ENCODE peak calls at places on chromosome 3, in seven cellular contexts. Y is Karpas-422, Q is heart left ventricle, D is GM23338, P is cardiac muscle cell, C is adipocyte, K is GM23248. O is an unnamed sample.

GRCh38 chr3:182182531-182182968 is 470.8 kb downstream of the SOX2 start:
- DNase-seq in Y (no peak), Q (no peak), D (no peak), P (no peak), C (no peak), K (no peak), O (no peak)

GRCh38 chr3:171404376-171404982 is 55.7 kb downstream of the TNIK start:
- DNase-seq in Y (no peak), Q (no peak), D (no peak), P (peak; percentile 42), C (peak; percentile 13), K (no peak), O (no peak)

GRCh38 chr3:99172736-99173657 is 271.5 kb upstream of the DCBLD2 start:
- DNase-seq in Y (peak; percentile 83), Q (peak; percentile 23), D (peak; percentile 84), P (peak; percentile 89), C (peak; percentile 84), K (peak; percentile 79), O (peak; percentile 80)

GRCh38 chr3:171783086-171783485 is 27.2 kb downstream of the PLD1 start:
- DNase-seq in Y (no peak), Q (no peak), D (no peak), P (peak; percentile 41), C (no peak), K (peak; percentile 51), O (no peak)

GRCh38 chr3:133276594-133276993 is 123.3 kb upstream of the BFSP2 start:
- DNase-seq in Y (no peak), Q (no peak), D (peak; percentile 60), P (no peak), C (no peak), K (no peak), O (peak; percentile 38)

GRCh38 chr3:144652573-144652972 is 681.0 kb downstream of the DIPK2A start:
- DNase-seq in Y (no peak), Q (no peak), D (no peak), P (peak; percentile 54), C (peak; percentile 96), K (peak; percentile 84), O (no peak)

GRCh38 chr3:86987421-86987715 is 3.6 kb downstream of the VGLL3 start:
- DNase-seq in Y (no peak), Q (no peak), D (no peak), P (no peak), C (no peak), K (peak; percentile 54), O (no peak)

GRCh38 chr3:72520205-72520604 is 328.0 kb downstream of the SHQ1 start:
- DNase-seq in Y (no peak), Q (no peak), D (no peak), P (no peak), C (no peak), K (no peak), O (no peak)

GRCh38 chr3:192449036-192449435 is 278.3 kb downstream of the FGF12 start:
- DNase-seq in Y (peak; percentile 64), Q (no peak), D (peak; percentile 54), P (no peak), C (no peak), K (peak; percentile 16), O (no peak)

GRCh38 chr3:87771338-87772059 is 287.3 kb downstream of the CGGBP1 start:
- DNase-seq in Y (peak; percentile 72), Q (no peak), D (peak; percentile 62), P (peak; percentile 5), C (peak; percentile 34), K (peak; percentile 69), O (peak; percentile 51)

GRCh38 chr3:186511245-186511644 is 32.9 kb downstream of the CRYGS start:
- DNase-seq in Y (no peak), Q (no peak), D (no peak), P (no peak), C (no peak), K (no peak), O (no peak)

GRCh38 chr3:159766563-159767185 is 222.0 kb upstream of the IL12A start:
- DNase-seq in Y (no peak), Q (peak; percentile 24), D (peak; percentile 77), P (peak; percentile 61), C (peak; percentile 62), K (peak; percentile 76), O (no peak)

GRCh38 chr3:184110316-184110725 is 13.5 kb downstream of the HTR3E start:
- DNase-seq in Y (no peak), Q (no peak), D (peak; percentile 38), P (peak; percentile 6), C (peak; percentile 7), K (peak; percentile 39), O (no peak)

GRCh38 chr3:118573922-118574321 is 460.7 kb downstream of the IGSF11 start:
- DNase-seq in Y (no peak), Q (no peak), D (no peak), P (no peak), C (no peak), K (no peak), O (no peak)

GRCh38 chr3:19199131-19199530 is 50.8 kb downstream of the KCNH8 start:
- DNase-seq in Y (no peak), Q (no peak), D (no peak), P (no peak), C (no peak), K (no peak), O (no peak)
- H3K4me3 ChIP-seq in Y (no peak overlapping the region), Q (no peak overlapping the region), D (no peak overlapping the region), P (no peak overlapping the region), C (no peak overlapping the region), K (no peak overlapping the region), O (no peak overlapping the region)

GRCh38 chr3:50171540-50172301 is 16.6 kb downstream of the SEMA3F start:
- DNase-seq in Y (no peak), Q (no peak), D (no peak), P (no peak), C (no peak), K (no peak), O (no peak)

GRCh38 chr3:50169232-50169631 is 14.1 kb downstream of the SEMA3F start:
- DNase-seq in Y (no peak), Q (no peak), D (no peak), P (no peak), C (no peak), K (no peak), O (no peak)

GRCh38 chr3:50168791-50169190 is 13.7 kb downstream of the SEMA3F start:
- DNase-seq in Y (no peak), Q (no peak), D (no peak), P (no peak), C (no peak), K (no peak), O (no peak)

GRCh38 chr3:50169858-50170257 is 14.7 kb downstream of the SEMA3F start:
- DNase-seq in Y (no peak), Q (no peak), D (no peak), P (no peak), C (no peak), K (no peak), O (no peak)

DNA sequence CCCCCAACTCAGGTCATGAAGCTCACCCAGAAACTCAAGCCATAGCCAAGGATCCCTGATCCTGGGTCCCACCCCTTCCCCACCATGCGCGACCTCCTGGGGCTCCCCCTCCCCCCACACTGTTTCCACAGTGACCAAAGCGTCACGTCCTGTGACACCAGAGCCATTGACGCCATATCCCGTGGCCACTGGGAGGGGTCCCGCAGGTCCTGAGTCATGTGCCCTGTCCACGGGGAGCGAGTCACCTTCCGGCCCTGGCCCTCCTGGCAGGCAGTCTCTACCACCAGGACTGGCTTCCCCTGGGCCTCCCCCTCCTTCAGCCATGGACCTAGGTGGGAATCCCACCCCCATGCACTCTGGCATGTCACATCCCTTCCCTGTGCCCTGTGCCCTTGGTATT is 15.6 kb downstream of the SEMA3F start:
- DNase-seq in Y (no peak), Q (peak; percentile 82), D (no peak), P (peak; percentile 80), C (no peak), K (peak; percentile 58), O (no peak)
- H3K4me1 ChIP-seq in Y (peaks cover 3% of the 10 kb centered on the region), Q (peaks cover 72% of the 10 kb centered on the region), D (peaks cover 22% of the 10 kb centered on the region), P (peaks cover 12% of the 10 kb centered on the region), C (peaks cover 14% of the 10 kb centered on the region), K (peaks cover 8% of the 10 kb centered on the region), O (no peaks in the 10 kb centered on the region)

GRCh38 chr3:143035466-143036214 is 34.3 kb downstream of the U2SURP start:
- DNase-seq in Y (no peak), Q (no peak), D (no peak), P (peak; percentile 63), C (peak; percentile 82), K (peak; percentile 69), O (no peak)

GRCh38 chr3:143040264-143040879 is 39.0 kb downstream of the U2SURP start:
- DNase-seq in Y (peak; percentile 63), Q (no peak), D (peak; percentile 41), P (peak; percentile 54), C (peak; percentile 68), K (peak; percentile 64), O (peak; percentile 35)

GRCh38 chr3:143037867-143038266 is 36.5 kb downstream of the U2SURP start:
- DNase-seq in Y (no peak), Q (no peak), D (peak; percentile 16), P (no peak), C (no peak), K (peak; percentile 18), O (no peak)

GRCh38 chr3:143041901-143042300 is 40.5 kb downstream of the U2SURP start:
- DNase-seq in Y (no peak), Q (no peak), D (no peak), P (no peak), C (no peak), K (no peak), O (no peak)

DNA sequence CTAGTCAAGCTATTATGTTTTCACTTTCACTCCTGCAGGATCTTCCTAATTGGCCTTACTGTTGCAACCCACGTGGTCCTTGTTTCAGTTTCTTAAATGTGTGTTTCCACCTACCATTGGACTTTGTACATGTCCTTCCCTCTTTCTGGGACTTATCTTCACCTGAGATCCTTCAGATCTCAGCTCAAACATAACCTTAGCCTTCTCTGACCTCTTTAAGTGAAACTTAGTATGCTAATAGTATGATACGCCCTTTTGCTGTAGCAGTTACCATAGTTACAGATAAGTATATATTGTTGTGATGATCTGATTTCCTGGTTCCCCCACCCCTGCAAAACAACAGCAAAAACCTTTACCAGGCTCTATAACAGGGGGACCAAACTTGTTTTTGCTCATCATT is 35.2 kb downstream of the U2SURP start:
- DNase-seq in Y (no peak), Q (no peak), D (no peak), P (no peak), C (no peak), K (no peak), O (no peak)
- H3K4me3 ChIP-seq in Y (no peak overlapping the region), Q (no peak overlapping the region), D (no peak overlapping the region), P (no peak overlapping the region), C (no peak overlapping the region), K (no peak overlapping the region), O (no peak overlapping the region)

GRCh38 chr3:50167069-50167781 is 12.1 kb downstream of the SEMA3F start:
- DNase-seq in Y (no peak), Q (no peak), D (no peak), P (no peak), C (no peak), K (no peak), O (no peak)

GRCh38 chr3:50166309-50167019 is 11.3 kb downstream of the SEMA3F start:
- DNase-seq in Y (no peak), Q (no peak), D (no peak), P (no peak), C (no peak), K (no peak), O (no peak)

GRCh38 chr3:50167782-50168317 is 12.7 kb downstream of the SEMA3F start:
- DNase-seq in Y (peak; percentile 47), Q (no peak), D (no peak), P (no peak), C (no peak), K (no peak), O (no peak)

GRCh38 chr3:50165388-50166308 is 10.5 kb downstream of the SEMA3F start:
- DNase-seq in Y (no peak), Q (peak; percentile 50), D (no peak), P (peak; percentile 63), C (peak; percentile 81), K (peak; percentile 69), O (no peak)

GRCh38 chr3:50168388-50168787 is 13.3 kb downstream of the SEMA3F start:
- DNase-seq in Y (no peak), Q (peak; percentile 47), D (no peak), P (no peak), C (no peak), K (no peak), O (no peak)
- H3K4me1 ChIP-seq in Y (no peaks in the 10 kb centered on the region), Q (peaks cover 95% of the 10 kb centered on the region), D (peaks cover 32% of the 10 kb centered on the region), P (peaks cover 18% of the 10 kb centered on the region), C (peaks cover 38% of the 10 kb centered on the region), K (peaks cover 30% of the 10 kb centered on the region), O (no peaks in the 10 kb centered on the region)

O was measured in OCI-LY7.